ENCODE peak calls at places on chromosome 16, in nine cellular contexts. P is prostate gland, G is astrocyte, R is thoracic aorta, H is neuronal stem cell, O is ascending aorta, A is vagina, C is colonic mucosa, V is stomach. F is an unnamed sample. For H3K27me3, the result is how much of the 10 kb centered on the place peaks cover.

GRCh38 chr16:83200005-83200779 is 573.4 kb downstream of the CDH13 start:
- DNase-seq in P (no peak), G (peak), R (no peak), H (no peak), O (no peak), A (no peak), C (no peak), V (no peak), F (no peak)

GRCh38 chr16:74673876-74674275 is 7.2 kb upstream of the RFWD3 start:
- DNase-seq in P (no peak), G (no peak), R (no peak), H (no peak), O (no peak), A (no peak), C (no peak), V (no peak), F (no peak)

GRCh38 chr16:46746821-46747776 is 1.0 kb downstream of the MYLK3 start:
- DNase-seq in P (no peak), G (no peak), R (no peak), H (no peak), O (no peak), A (no peak), C (no peak), V (no peak), F (peak)

GRCh38 chr16:51523400-51523799 is 372.3 kb upstream of the SALL1 start:
- DNase-seq in P (no peak), G (peak), R (no peak), H (no peak), O (no peak), A (no peak), C (no peak), V (no peak), F (no peak)

GRCh38 chr16:88611220-88611821 is 27.1 kb upstream of the IL17C start:
- DNase-seq in P (no peak), G (no peak), R (no peak), H (peak), O (no peak), A (no peak), C (no peak), V (no peak), F (no peak)

GRCh38 chr16:77868478-77868877 is 80.1 kb downstream of the VAT1L start:
- DNase-seq in P (no peak), G (no peak), R (no peak), H (no peak), O (no peak), A (no peak), C (no peak), V (no peak), F (no peak)

GRCh38 chr16:56864910-56865309 is at the start of gene SLC12A3:
- DNase-seq in P (no peak), G (no peak), R (no peak), H (no peak), O (no peak), A (no peak), C (no peak), V (no peak), F (no peak)

GRCh38 chr16:57365826-57366536 is 6.3 kb upstream of the CX3CL1 start:
- DNase-seq in P (no peak), G (no peak), R (no peak), H (no peak), O (no peak), A (no peak), C (no peak), V (no peak), F (no peak)

GRCh38 chr16:87681990-87682570 is 79.8 kb downstream of the JPH3 start:
- DNase-seq in P (peak), G (peak), R (no peak), H (no peak), O (no peak), A (no peak), C (no peak), V (no peak), F (no peak)

GRCh38 chr16:10740000-10740844 is 3.4 kb upstream of the NUBP1 start:
- DNase-seq in P (no peak), G (no peak), R (no peak), H (no peak), O (no peak), A (no peak), C (no peak), V (peak), F (no peak)

GRCh38 chr16:83336630-83337029 is 471.1 kb upstream of the HSBP1 start:
- DNase-seq in P (no peak), G (peak), R (no peak), H (no peak), O (no peak), A (no peak), C (no peak), V (no peak), F (no peak)

GRCh38 chr16:74450967-74451760 is 29.9 kb upstream of the CLEC18B start:
- DNase-seq in P (no peak), G (no peak), R (no peak), H (no peak), O (no peak), A (no peak), C (no peak), V (no peak), F (no peak)

GRCh38 chr16:30941600-30942420 is 7.1 kb upstream of the ORAI3 start:
- DNase-seq in P (peak), G (no peak), R (no peak), H (peak), O (no peak), A (no peak), C (peak), V (peak), F (peak)

GRCh38 chr16:62963846-62964245 is 927.6 kb upstream of the CDH8 start:
- DNase-seq in P (no peak), G (no peak), R (no peak), H (no peak), O (no peak), A (no peak), C (no peak), V (no peak), F (no peak)

GRCh38 chr16:46632778-46633733 is 11.9 kb upstream of the SHCBP1 start:
- DNase-seq in P (no peak), G (no peak), R (no peak), H (no peak), O (no peak), A (no peak), C (no peak), V (no peak), F (no peak)

GRCh38 chr16:16830973-16831372 is 452.0 kb downstream of the NPIPA7 start:
- DNase-seq in P (no peak), G (no peak), R (no peak), H (no peak), O (no peak), A (no peak), C (no peak), V (no peak), F (no peak)

GRCh38 chr16:67528222-67528869 is at the start of gene RIPOR1:
- DNase-seq in P (no peak), G (no peak), R (no peak), H (peak), O (no peak), A (no peak), C (peak), V (peak), F (peak)

GRCh38 chr16:56669005-56669839 is at the start of gene MT1H:
- DNase-seq in P (no peak), G (no peak), R (no peak), H (no peak), O (no peak), A (no peak), C (peak), V (peak), F (no peak)

GRCh38 chr16:3007957-3008748 is 4.6 kb upstream of the CLDN9 start:
- DNase-seq in P (no peak), G (no peak), R (no peak), H (no peak), O (no peak), A (no peak), C (no peak), V (no peak), F (peak)
- H3K27me3 ChIP-seq in P (under half), G (under half), R (under half), H (half or more), O (under half), A (under half), C (under half), V (half or more), F (half or more)

GRCh38 chr16:20889625-20890275 is 10.4 kb downstream of the DCUN1D3 start:
- DNase-seq in P (no peak), G (no peak), R (no peak), H (no peak), O (no peak), A (no peak), C (no peak), V (no peak), F (no peak)
- H3K27me3 ChIP-seq in P (under half), G (under half), R (under half), H (under half), O (under half), A (under half), C (under half), V (under half), F (under half)

DNA sequence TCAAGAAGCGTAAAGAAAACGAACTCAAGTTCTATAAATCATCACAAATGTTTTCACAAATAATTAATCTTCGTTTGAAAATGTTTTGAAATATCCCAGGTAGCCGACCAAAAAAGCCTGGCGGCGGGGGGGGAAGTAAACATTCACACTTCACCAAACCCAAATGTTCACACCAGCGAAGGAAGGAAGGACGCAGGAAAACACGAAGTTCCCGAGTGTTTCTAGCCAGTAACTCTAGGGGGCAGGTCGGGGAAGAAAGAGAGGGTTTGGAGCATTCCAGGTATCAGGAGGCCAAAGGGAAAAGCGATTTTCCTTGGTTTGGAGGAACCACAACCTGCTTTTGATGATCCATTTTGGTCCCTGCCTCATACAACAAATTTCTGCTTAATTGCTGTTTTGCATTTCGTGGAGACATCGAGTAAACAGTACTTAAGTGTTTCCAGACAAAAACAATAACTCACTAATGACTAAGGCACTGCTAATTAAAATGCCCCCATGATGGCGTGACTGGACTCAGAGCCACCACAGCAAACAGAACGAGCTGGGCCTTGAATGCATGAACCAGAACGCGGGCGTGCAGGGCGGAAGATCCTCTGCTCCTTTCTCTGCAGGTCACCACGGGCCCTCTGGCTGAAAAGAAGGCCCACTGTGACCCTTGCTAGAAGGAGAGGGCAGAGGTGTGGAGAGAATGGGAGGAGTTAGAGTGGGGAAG is 16.6 kb downstream of the ZFHX3 start:
- DNase-seq in P (no peak), G (no peak), R (no peak), H (no peak), O (no peak), A (no peak), C (no peak), V (no peak), F (no peak)
- H3K27me3 ChIP-seq in P (under half), G (under half), R (under half), H (under half), O (under half), A (under half), C (under half), V (under half), F (under half)

GRCh38 chr16:84892097-84892496 is 72.3 kb downstream of the CRISPLD2 start:
- DNase-seq in P (no peak), G (no peak), R (no peak), H (no peak), O (no peak), A (no peak), C (no peak), V (no peak), F (no peak)
- H3K27me3 ChIP-seq in P (under half), G (under half), R (under half), H (under half), O (under half), A (under half), C (under half), V (under half), F (half or more)

GRCh38 chr16:23898682-23899430 is 63.1 kb downstream of the PRKCB start:
- DNase-seq in P (no peak), G (no peak), R (no peak), H (no peak), O (no peak), A (no peak), C (no peak), V (no peak), F (no peak)

GRCh38 chr16:23902223-23903000 is 66.6 kb downstream of the PRKCB start:
- DNase-seq in P (no peak), G (no peak), R (no peak), H (no peak), O (no peak), A (no peak), C (no peak), V (no peak), F (no peak)

GRCh38 chr16:23899869-23900268 is 64.1 kb downstream of the PRKCB start:
- DNase-seq in P (no peak), G (no peak), R (no peak), H (no peak), O (no peak), A (no peak), C (no peak), V (no peak), F (no peak)

GRCh38 chr16:23901178-23902131 is 65.7 kb downstream of the PRKCB start:
- DNase-seq in P (no peak), G (no peak), R (no peak), H (no peak), O (no peak), A (no peak), C (no peak), V (no peak), F (no peak)

DNA sequence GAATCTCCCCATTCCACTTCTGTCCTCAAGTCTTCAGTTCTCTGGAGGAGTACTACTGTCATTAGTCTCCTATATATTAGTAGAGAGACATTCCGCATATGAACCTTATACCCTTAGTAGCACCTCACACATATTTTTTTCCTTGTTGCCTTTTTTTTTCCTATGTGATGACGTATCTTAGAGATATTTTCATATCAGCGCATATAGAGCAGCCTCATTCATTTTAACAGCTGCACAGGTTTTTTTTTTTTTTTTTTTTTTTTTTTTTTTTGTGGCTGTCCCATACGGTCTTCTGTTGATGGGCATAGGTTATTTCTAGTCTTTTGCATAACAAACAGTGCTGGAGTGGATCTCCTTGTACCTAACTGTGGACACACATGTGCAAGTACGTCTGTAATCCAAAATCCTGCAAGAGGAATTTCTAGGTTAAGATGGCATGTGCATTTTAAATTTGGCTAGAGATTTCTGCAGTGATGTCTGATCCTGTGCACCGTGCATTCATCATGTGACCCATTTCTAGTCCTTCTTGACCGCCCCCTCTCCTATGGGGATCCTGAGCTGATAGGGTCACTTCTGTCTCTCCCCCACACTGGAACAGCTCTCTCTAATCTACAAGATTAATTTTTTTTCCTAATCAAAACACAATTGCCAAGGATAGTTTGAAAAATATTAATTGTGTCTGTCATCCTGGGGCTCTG is 64.8 kb downstream of the PRKCB start:
- DNase-seq in P (no peak), G (no peak), R (no peak), H (no peak), O (no peak), A (no peak), C (no peak), V (no peak), F (no peak)
- H3K27me3 ChIP-seq in P (under half), G (under half), R (under half), H (under half), O (under half), A (under half), C (under half), V (under half), F (under half)

DNA sequence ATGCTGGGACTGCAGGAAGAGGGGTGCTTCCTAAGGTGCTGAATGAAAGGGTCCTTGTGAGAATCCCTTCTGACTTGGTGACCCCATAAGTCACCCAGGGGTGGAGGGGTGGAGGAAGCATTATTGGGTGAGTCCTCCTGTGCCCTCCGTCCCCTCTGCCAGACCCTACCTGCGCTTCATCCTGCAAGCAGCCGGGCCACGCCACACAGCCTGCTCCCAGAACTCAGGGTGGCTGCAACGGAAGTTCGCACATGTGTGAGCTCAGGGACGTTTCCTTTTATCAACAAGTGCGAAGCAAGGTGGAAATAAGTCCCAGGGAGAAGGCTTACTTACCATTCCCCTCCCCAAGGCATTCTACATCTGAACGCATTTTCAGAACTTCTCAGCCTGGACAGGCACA is 40.9 kb downstream of the COX4I1 start:
- DNase-seq in P (no peak), G (no peak), R (no peak), H (no peak), O (no peak), A (no peak), C (no peak), V (no peak), F (no peak)
- H3K27me3 ChIP-seq in P (under half), G (under half), R (under half), H (under half), O (under half), A (under half), C (under half), V (under half), F (half or more)

GRCh38 chr16:73060216-73060615 is 12.3 kb upstream of the ZFHX3 start:
- DNase-seq in P (no peak), G (no peak), R (no peak), H (no peak), O (no peak), A (no peak), C (no peak), V (no peak), F (no peak)
- H3K27me3 ChIP-seq in P (under half), G (under half), R (under half), H (half or more), O (under half), A (under half), C (under half), V (under half), F (under half)

GRCh38 chr16:86490859-86491642 is 19.3 kb upstream of the FOXF1 start:
- DNase-seq in P (no peak), G (no peak), R (no peak), H (no peak), O (no peak), A (no peak), C (no peak), V (no peak), F (no peak)
- H3K27me3 ChIP-seq in P (under half), G (half or more), R (under half), H (half or more), O (under half), A (under half), C (under half), V (half or more), F (half or more)

GRCh38 chr16:7013990-7014389 is 318.7 kb upstream of the RBFOX1 start:
- DNase-seq in P (no peak), G (no peak), R (no peak), H (peak), O (no peak), A (no peak), C (no peak), V (no peak), F (no peak)

GRCh38 chr16:7021653-7022275 is 310.9 kb upstream of the RBFOX1 start:
- DNase-seq in P (no peak), G (no peak), R (no peak), H (no peak), O (no peak), A (no peak), C (no peak), V (no peak), F (no peak)

GRCh38 chr16:7014756-7015155 is 317.9 kb upstream of the RBFOX1 start:
- DNase-seq in P (no peak), G (no peak), R (no peak), H (no peak), O (no peak), A (no peak), C (no peak), V (no peak), F (no peak)

DNA sequence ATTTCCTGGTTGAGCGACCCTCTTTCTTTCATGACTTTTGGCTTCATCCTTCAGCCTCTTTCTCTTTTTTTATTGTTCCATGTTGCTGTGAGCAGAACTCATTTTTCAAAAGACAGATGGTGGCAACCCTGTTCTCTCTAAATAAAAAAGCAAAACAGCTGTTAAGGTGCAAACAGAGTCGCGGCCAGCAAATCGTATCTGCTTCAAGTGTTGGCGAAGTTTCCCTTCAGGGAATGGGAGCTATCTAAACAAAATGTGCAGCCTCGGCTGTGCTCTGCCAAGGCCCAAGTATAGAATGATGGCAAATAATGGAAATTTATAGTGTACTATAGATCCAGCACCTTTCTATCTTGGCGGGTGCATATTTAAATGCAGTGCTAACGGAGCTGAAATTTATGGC is 315.7 kb upstream of the RBFOX1 start:
- DNase-seq in P (no peak), G (no peak), R (no peak), H (no peak), O (no peak), A (no peak), C (no peak), V (no peak), F (no peak)
- H3K27me3 ChIP-seq in P (under half), G (under half), R (under half), H (under half), O (under half), A (under half), C (under half), V (under half), F (under half)

GRCh38 chr16:66364117-66364958 is 2.2 kb upstream of the CDH5 start:
- DNase-seq in P (peak), G (peak), R (no peak), H (no peak), O (no peak), A (no peak), C (peak), V (no peak), F (peak)

GRCh38 chr16:66363196-66363777 is 3.2 kb upstream of the CDH5 start:
- DNase-seq in P (no peak), G (no peak), R (no peak), H (no peak), O (no peak), A (no peak), C (no peak), V (no peak), F (no peak)

GRCh38 chr16:66364959-66365306 is 1.6 kb upstream of the CDH5 start:
- DNase-seq in P (no peak), G (no peak), R (no peak), H (no peak), O (no peak), A (no peak), C (no peak), V (no peak), F (no peak)

GRCh38 chr16:66366433-66367299 is at the start of gene CDH5:
- DNase-seq in P (peak), G (peak), R (no peak), H (no peak), O (no peak), A (no peak), C (no peak), V (no peak), F (peak)

GRCh38 chr16:66365588-66365987 is 903 bp upstream of the CDH5 start:
- DNase-seq in P (no peak), G (peak), R (no peak), H (no peak), O (no peak), A (no peak), C (peak), V (no peak), F (peak)
- H3K27me3 ChIP-seq in P (under half), G (under half), R (under half), H (under half), O (under half), A (under half), C (under half), V (half or more), F (under half)